ENCODE peak calls at places on chromosomes 6 and 20, in four cellular contexts. R is ascending aorta, S is upper lobe of left lung, D is SJSA1. C is an unnamed sample.
A peak's percentile ranks its signal among the peaks of the same experiment; 100 is the strongest.

GRCh38 chr6:113842165-113842564 is 15.0 kb upstream of the MARCKS start:
- DNase-seq in R (no peak), S (no peak), D (no peak), C (no peak)

GRCh38 chr20:16415079-16415478 is 158.2 kb downstream of the KIF16B start:
- DNase-seq in R (no peak), S (no peak), D (no peak), C (no peak)

GRCh38 chr6:43962458-43962857 is 164.8 kb downstream of the MRPL14 start:
- DNase-seq in R (no peak), S (no peak), D (no peak), C (no peak)

GRCh38 chr20:59222982-59223610 is 59.5 kb downstream of the ZNF831 start:
- DNase-seq in R (no peak), S (no peak), D (no peak), C (no peak)

GRCh38 chr20:49032455-49032854 is 13.7 kb upstream of the CSE1L start:
- DNase-seq in R (no peak), S (no peak), D (no peak), C (no peak)

GRCh38 chr20:21573259-21573658 is 59.4 kb upstream of the NKX2-2 start:
- DNase-seq in R (no peak), S (no peak), D (no peak), C (no peak)

GRCh38 chr6:121951918-121952379 is 447.5 kb upstream of the HSF2 start:
- DNase-seq in R (peak; percentile 48), S (no peak), D (peak; percentile 82), C (no peak)

GRCh38 chr6:129698430-129698829 is 11.5 kb downstream of the ARHGAP18 start:
- DNase-seq in R (no peak), S (no peak), D (no peak), C (no peak)

GRCh38 chr20:9458075-9458818 is 56.1 kb upstream of the LAMP5 start:
- DNase-seq in R (no peak), S (no peak), D (no peak), C (no peak)

DNA sequence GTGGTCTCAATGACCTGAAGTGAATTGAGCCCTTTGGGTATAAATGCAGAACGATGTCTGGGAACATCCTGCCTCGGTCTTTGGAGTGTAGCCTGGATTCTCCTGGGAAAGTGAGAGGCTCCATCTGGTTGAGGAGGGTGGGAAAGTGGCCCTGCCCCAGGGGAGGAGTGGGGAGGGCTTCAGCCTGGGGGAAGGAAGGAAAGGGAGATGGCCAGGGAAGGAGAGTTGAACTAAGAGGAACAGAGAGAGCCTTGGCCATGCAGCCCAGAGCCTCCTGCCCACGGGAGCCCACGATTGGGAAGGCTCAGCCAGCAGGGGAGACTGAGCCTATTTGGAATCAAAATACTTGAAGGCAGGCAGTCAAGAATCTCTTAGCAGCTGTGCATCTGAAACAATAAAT is 2.3 kb upstream of the EPB41L1 start:
- DNase-seq in R (no peak), S (no peak), D (no peak), C (no peak)
- H3K27ac ChIP-seq in R (peak overlapping the region; percentile 23), S (no peak overlapping the region), D (no peak overlapping the region), C (no peak overlapping the region)

GRCh38 chr6:30913721-30914075 is 340 bp upstream of the VARS2 start:
- DNase-seq in R (no peak), S (no peak), D (no peak), C (no peak)
- H3K27ac ChIP-seq in R (peak overlapping the region; percentile 78), S (peak overlapping the region; percentile 92), D (no peak overlapping the region), C (peak overlapping the region; percentile 77)

DNA sequence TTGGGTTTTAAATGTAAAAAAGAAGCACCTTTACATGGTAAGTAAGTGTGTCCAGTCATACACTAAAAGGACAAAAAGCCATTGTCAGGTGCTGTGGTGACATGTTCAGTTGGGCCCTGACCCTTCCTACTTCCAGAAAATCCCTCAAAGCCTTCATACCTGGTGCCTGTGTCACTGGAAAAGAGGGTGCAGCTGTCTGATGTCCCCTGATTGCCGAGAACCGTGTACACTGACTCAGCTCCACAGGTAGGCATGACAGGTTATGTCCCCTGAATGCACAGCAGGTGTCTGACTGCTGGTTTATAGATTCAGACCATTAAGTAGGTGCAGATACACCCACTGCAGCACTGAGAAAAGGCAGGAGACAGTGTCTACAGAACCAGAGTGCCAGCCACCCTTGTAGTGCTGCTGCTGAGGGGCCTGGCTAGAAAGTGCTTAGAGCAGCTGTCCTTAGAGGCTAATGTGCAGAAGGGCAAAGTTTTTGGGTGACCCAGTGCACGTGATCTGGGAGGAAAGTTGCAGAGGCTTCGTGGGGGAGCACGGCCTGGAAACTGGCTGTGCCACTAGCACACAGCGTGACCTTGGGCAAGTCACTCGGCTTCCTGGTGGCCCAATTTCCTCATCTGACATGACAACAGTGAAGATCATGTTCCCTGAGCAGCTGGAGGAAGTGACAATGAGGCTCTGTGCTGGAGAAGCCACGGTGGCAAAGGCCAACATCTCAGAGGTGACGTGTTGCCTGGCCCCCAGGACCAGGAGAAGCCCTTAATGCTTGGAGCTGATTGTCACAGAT is 99.3 kb downstream of the FOXC1 start:
- DNase-seq in R (no peak), S (peak; percentile 77), D (no peak), C (no peak)
- H3K27ac ChIP-seq in R (no peak overlapping the region), S (peak overlapping the region; percentile 57), D (no peak overlapping the region), C (no peak overlapping the region)

GRCh38 chr6:89037156-89037900 is 43.2 kb upstream of the PNRC1 start:
- DNase-seq in R (no peak), S (peak; percentile 72), D (no peak), C (no peak)
- H3K27ac ChIP-seq in R (peak overlapping the region; percentile 87), S (peak overlapping the region; percentile 89), D (no peak overlapping the region), C (no peak overlapping the region)

GRCh38 chr20:62370115-62370806 is 3.1 kb upstream of the LAMA5 start:
- DNase-seq in R (no peak), S (no peak), D (peak; percentile 83), C (no peak)

GRCh38 chr20:62370807-62371587 is 3.9 kb upstream of the LAMA5 start:
- DNase-seq in R (no peak), S (peak; percentile 62), D (no peak), C (no peak)

GRCh38 chr20:62368303-62368628 is 1.2 kb upstream of the LAMA5 start:
- DNase-seq in R (no peak), S (no peak), D (no peak), C (no peak)

GRCh38 chr20:62368629-62369507 is 1.8 kb upstream of the LAMA5 start:
- DNase-seq in R (no peak), S (peak; percentile 66), D (peak; percentile 39), C (no peak)

DNA sequence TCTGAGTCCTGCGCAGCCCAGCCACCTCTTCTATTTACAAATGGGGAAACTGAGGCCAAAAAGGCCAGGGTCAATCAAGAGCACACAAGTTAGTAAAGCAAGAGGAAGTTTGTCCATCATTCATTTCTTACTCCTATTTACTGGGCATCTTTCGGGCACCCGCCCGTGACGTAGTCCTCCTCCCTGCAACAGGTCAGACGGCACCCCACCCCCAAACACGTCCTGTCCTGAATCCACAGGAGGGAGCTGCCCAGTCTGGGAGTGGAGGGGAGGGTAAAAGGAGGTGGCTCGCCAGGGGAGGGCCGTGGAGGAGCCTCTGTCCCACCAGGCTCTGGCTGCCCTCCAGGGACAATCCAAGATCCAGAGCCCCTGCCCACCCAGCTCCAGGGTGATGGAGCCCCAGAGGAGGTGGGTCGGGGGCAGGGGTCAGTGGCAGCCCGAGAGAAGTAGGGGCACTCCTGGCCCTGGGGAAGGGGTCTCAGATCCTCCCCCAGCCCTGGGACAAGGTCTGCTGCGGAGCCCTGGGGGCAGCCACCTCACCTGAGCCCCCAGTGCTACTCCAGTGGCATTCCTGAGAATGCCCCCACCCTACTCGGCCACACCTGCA is 2.5 kb upstream of the LAMA5 start:
- DNase-seq in R (no peak), S (no peak), D (peak; percentile 35), C (no peak)
- H3K27ac ChIP-seq in R (peak overlapping the region; percentile 98), S (peak overlapping the region; percentile 36), D (no peak overlapping the region), C (no peak overlapping the region)

GRCh38 chr6:7543761-7544424 is 2.4 kb downstream of the DSP start:
- DNase-seq in R (no peak), S (no peak), D (peak; percentile 9), C (no peak)
- H3K27ac ChIP-seq in R (no peak overlapping the region), S (no peak overlapping the region), D (no peak overlapping the region), C (no peak overlapping the region)

DNA sequence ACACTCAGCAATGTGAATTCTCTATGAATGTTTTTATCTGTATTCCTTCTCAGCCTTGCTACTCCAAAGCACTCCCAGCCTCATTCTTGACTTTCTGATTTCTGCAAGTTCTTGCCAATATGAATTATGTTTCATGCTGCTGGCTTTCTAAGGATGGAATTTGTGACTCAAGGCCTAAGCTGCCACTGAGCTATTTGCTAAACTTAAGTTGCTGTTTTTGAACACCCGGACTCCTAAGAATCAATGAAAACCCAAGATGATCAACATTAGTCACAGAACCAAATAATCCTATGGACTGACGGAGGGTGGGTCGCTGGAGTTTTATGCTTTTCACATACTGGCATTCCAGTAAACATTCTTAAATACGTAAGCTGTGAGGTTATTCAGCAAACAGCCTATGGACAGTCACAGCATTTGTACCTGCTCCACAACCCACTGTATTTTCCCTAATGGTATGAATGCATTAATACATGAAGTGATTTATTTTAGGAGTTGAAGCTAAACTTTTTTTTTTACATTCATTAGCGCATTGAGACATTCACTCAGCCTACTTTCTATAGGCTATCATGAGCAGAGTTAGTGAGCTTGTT is 8.2 kb upstream of the PXDC1 start:
- DNase-seq in R (no peak), S (no peak), D (peak; percentile 55), C (no peak)
- H3K27ac ChIP-seq in R (peak overlapping the region; percentile 84), S (no peak overlapping the region), D (peak overlapping the region; percentile 17), C (no peak overlapping the region)

GRCh38 chr20:17936306-17936790 is 32.2 kb downstream of the SNX5 start:
- DNase-seq in R (no peak), S (no peak), D (no peak), C (no peak)
- H3K27ac ChIP-seq in R (peak overlapping the region; percentile 51), S (peak overlapping the region; percentile 50), D (no peak overlapping the region), C (no peak overlapping the region)

GRCh38 chr6:169417101-169417500 is 163.5 kb upstream of the THBS2 start:
- DNase-seq in R (no peak), S (no peak), D (no peak), C (no peak)
- H3K27ac ChIP-seq in R (no peak overlapping the region), S (peak overlapping the region; percentile 9), D (no peak overlapping the region), C (no peak overlapping the region)